ENCODE peak calls at places on chromosomes 3 and 15, in four cellular contexts. D is Panc1, Z is gastrocnemius medialis, X is right atrium auricular region. V is an unnamed sample.

GRCh38 chr15:51085764-51086163 is 8.9 kb downstream of the TNFAIP8L3 start:
- DNase-seq in D (no peak), Z (no peak), X (no peak), V (no peak)

GRCh38 chr3:52783211-52783555 is 5.8 kb downstream of the ITIH1 start:
- DNase-seq in D (no peak), Z (peak), X (no peak), V (no peak)

GRCh38 chr15:65512807-65513416 is 4.6 kb downstream of the DPP8 start:
- DNase-seq in D (no peak), Z (peak), X (peak), V (no peak)

GRCh38 chr15:49718234-49718633 is 97.4 kb downstream of the DTWD1 start:
- DNase-seq in D (no peak), Z (no peak), X (no peak), V (no peak)

GRCh38 chr15:86362556-86362955 is 282.9 kb downstream of the AGBL1 start:
- DNase-seq in D (no peak), Z (no peak), X (no peak), V (no peak)

GRCh38 chr3:98705694-98706093 is 57.4 kb upstream of the ST3GAL6 start:
- DNase-seq in D (no peak), Z (no peak), X (no peak), V (no peak)

GRCh38 chr3:110070539-110070916 is 733.2 kb upstream of the DPPA4 start:
- DNase-seq in D (no peak), Z (no peak), X (no peak), V (no peak)

GRCh38 chr3:24853685-24854341 is 359.2 kb upstream of the THRB start:
- DNase-seq in D (no peak), Z (no peak), X (no peak), V (no peak)

GRCh38 chr3:61562042-61562809 is 855 bp downstream of the PTPRG start:
- DNase-seq in D (no peak), Z (peak), X (no peak), V (peak)

GRCh38 chr3:133832802-133833144 is 27.2 kb downstream of the SRPRB start:
- DNase-seq in D (no peak), Z (no peak), X (no peak), V (peak)

GRCh38 chr3:150635076-150635475 is 32.0 kb downstream of the SELENOT start:
- DNase-seq in D (no peak), Z (no peak), X (no peak), V (no peak)

GRCh38 chr3:72663429-72663828 is 184.8 kb downstream of the SHQ1 start:
- DNase-seq in D (no peak), Z (no peak), X (no peak), V (no peak)

GRCh38 chr15:65595960-65596359 is 15.0 kb downstream of the INTS14 start:
- DNase-seq in D (no peak), Z (no peak), X (no peak), V (no peak)

GRCh38 chr3:33919312-33919711 is 120.9 kb downstream of the PDCD6IP start:
- DNase-seq in D (no peak), Z (no peak), X (no peak), V (no peak)

GRCh38 chr3:41933154-41933676 is 28.7 kb downstream of the ULK4 start:
- DNase-seq in D (no peak), Z (no peak), X (no peak), V (no peak)

GRCh38 chr15:99343836-99344551 is 92.7 kb downstream of the LRRC28 start:
- DNase-seq in D (no peak), Z (no peak), X (no peak), V (no peak)

GRCh38 chr3:143070977-143071551 is 48.5 kb upstream of the CHST2 start:
- DNase-seq in D (no peak), Z (no peak), X (no peak), V (no peak)

GRCh38 chr3:171226794-171227193 is 200.3 kb upstream of the SLC2A2 start:
- DNase-seq in D (no peak), Z (no peak), X (no peak), V (no peak)

GRCh38 chr15:55907797-55908196 is 85.6 kb downstream of the NEDD4 start:
- DNase-seq in D (peak), Z (peak), X (no peak), V (no peak)

GRCh38 chr3:44055951-44056350 is 185.7 kb upstream of the TOPAZ1 start:
- DNase-seq in D (no peak), Z (no peak), X (no peak), V (no peak)

GRCh38 chr15:57654136-57654845 is 52.2 kb upstream of the POLR2M start:
- DNase-seq in D (no peak), Z (no peak), X (no peak), V (no peak)

GRCh38 chr3:171028025-171028778 is 1.7 kb upstream of the SLC2A2 start:
- DNase-seq in D (no peak), Z (peak), X (no peak), V (no peak)

GRCh38 chr3:25856902-25857518 is 67.1 kb downstream of the OXSM start:
- DNase-seq in D (no peak), Z (no peak), X (no peak), V (no peak)

GRCh38 chr15:77738441-77739437 is 106.0 kb upstream of the LINGO1 start:
- DNase-seq in D (no peak), Z (no peak), X (no peak), V (no peak)

GRCh38 chr3:50242778-50243551 is 7.0 kb downstream of the GNAI2 start:
- DNase-seq in D (no peak), Z (peak), X (peak), V (no peak)
- H3K4me3 ChIP-seq in D (no peak), Z (no peak), X (peak), V (peak)

GRCh38 chr15:93238641-93239040 is 149.6 kb upstream of the RGMA start:
- DNase-seq in D (no peak), Z (no peak), X (no peak), V (no peak)

GRCh38 chr15:93241696-93242585 is 152.9 kb upstream of the RGMA start:
- DNase-seq in D (no peak), Z (no peak), X (no peak), V (no peak)

GRCh38 chr15:93239993-93240392 is 151.0 kb upstream of the RGMA start:
- DNase-seq in D (no peak), Z (no peak), X (no peak), V (no peak)

GRCh38 chr15:93236924-93237323 is 147.9 kb upstream of the RGMA start:
- DNase-seq in D (no peak), Z (no peak), X (no peak), V (no peak)

DNA sequence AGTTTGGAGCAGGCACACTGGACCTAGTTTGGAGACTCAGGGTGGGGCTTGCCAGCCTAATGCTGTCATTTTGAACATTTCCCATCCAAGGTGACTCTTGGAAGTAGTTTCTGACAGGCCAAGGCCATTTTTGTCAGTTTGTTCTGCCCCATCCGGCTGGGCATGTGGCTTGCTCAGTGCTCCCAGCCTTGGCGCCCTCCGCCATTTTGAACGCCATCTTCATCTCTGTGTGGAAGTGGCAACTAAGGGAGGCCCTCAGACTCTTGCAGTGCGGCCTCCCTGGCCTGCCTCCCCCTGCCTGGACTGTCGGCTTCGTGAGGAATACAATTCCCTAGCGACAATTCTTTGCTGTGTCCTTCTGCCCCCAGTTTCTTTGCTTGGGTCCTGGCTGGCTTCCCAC is 150.6 kb upstream of the RGMA start:
- DNase-seq in D (no peak), Z (no peak), X (no peak), V (no peak)
- H3K4me3 ChIP-seq in D (no peak), Z (no peak), X (no peak), V (no peak)

GRCh38 chr3:28242519-28242918 is 1.1 kb downstream of the CMC1 start:
- DNase-seq in D (no peak), Z (no peak), X (no peak), V (no peak)
- H3K4me3 ChIP-seq in D (peak), Z (peak), X (peak), V (peak)

DNA sequence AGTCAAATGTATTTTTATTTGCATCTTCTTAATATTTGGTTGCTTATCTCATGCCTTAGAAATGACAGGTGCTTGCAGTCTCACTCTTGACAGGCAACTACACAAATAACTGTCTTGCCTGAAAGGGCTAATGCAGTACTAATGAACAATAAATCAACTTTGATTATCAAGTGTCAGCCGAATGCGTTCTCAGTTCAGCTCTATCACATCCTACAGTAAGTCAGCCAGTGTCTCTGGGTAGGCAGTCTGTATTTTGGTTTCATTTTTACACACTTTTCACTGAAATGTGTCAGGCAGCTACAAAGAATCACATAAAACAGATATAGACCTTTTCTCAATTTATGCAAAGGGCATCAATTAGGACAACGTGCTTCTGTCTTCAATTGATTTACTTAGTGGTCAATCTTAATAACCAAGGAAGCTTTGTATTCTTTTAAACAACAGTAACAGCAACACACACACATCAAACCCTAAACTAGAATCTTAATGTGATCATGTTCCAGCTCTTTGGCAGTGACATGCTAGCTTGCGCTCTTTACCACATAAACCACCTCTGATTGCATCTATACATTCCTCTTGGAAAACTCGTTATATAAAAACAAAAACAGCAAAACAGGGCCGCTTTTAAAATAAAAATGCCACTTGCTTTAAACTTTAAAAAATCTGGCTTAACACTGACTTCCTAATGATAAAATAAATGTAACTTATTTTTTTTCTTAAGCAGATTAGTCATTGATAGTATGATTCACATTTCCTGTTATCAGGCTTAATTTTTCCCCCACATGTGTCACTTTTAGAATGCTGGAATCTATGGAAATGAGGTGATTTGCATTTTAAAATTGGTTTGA is 520.4 kb downstream of the FOXP1 start:
- DNase-seq in D (no peak), Z (no peak), X (no peak), V (no peak)
- H3K4me3 ChIP-seq in D (no peak), Z (peak), X (peak), V (peak)